ENCODE peak calls at places on chromosomes 5 and 9, in five cellular contexts. One of them, this sample, is unnamed.

GRCh38 chr5:102545175-102545574 is 46.4 kb upstream of the SLCO6A1 start:
- DNase-seq in OCI-LY7: no peak
- DNase-seq in GM23338: peak; percentile 86
- DNase-seq in hepatocyte: peak; percentile 67
- DNase-seq in A549: peak; percentile 39
- DNase-seq in this sample: no peak

GRCh38 chr9:93132946-93133640 is 958 bp downstream of the NINJ1 start:
- DNase-seq in GM23338: peak; percentile 54
- DNase-seq in OCI-LY7: no peak
- DNase-seq in A549: no peak
- DNase-seq in hepatocyte: peak; percentile 68
- DNase-seq in this sample: no peak

GRCh38 chr5:52452098-52452497 is 335.6 kb upstream of the ITGA1 start:
- DNase-seq in hepatocyte: no peak
- DNase-seq in OCI-LY7: no peak
- DNase-seq in A549: no peak
- DNase-seq in GM23338: peak; percentile 66
- DNase-seq in this sample: no peak

GRCh38 chr5:121988443-121988842 is 26.7 kb downstream of the SRFBP1 start:
- DNase-seq in OCI-LY7: no peak
- DNase-seq in GM23338: no peak
- DNase-seq in A549: no peak
- DNase-seq in hepatocyte: peak; percentile 30
- DNase-seq in this sample: no peak

GRCh38 chr5:172364773-172365172 is 81.2 kb upstream of the UBTD2 start:
- DNase-seq in OCI-LY7: no peak
- DNase-seq in A549: no peak
- DNase-seq in GM23338: no peak
- DNase-seq in hepatocyte: no peak
- DNase-seq in this sample: no peak

GRCh38 chr5:172052454-172053236 is 46.2 kb upstream of the FBXW11 start:
- DNase-seq in hepatocyte: no peak
- DNase-seq in OCI-LY7: no peak
- DNase-seq in GM23338: no peak
- DNase-seq in A549: no peak
- DNase-seq in this sample: no peak

GRCh38 chr5:71932131-71932635 is 175.1 kb upstream of the MAP1B start:
- DNase-seq in GM23338: no peak
- DNase-seq in hepatocyte: peak; percentile 30
- DNase-seq in OCI-LY7: no peak
- DNase-seq in A549: peak; percentile 84
- DNase-seq in this sample: no peak

GRCh38 chr5:117425163-117425562 is 850.5 kb upstream of the SEMA6A start:
- DNase-seq in A549: no peak
- DNase-seq in OCI-LY7: no peak
- DNase-seq in hepatocyte: no peak
- DNase-seq in GM23338: peak; percentile 54
- DNase-seq in this sample: no peak

GRCh38 chr5:171927345-171927941 is 79.0 kb downstream of the FBXW11 start:
- DNase-seq in hepatocyte: no peak
- DNase-seq in A549: no peak
- DNase-seq in OCI-LY7: peak; percentile 12
- DNase-seq in GM23338: no peak
- DNase-seq in this sample: no peak

GRCh38 chr5:144416196-144416595 is 245.5 kb downstream of the KCTD16 start:
- DNase-seq in hepatocyte: no peak
- DNase-seq in OCI-LY7: no peak
- DNase-seq in A549: no peak
- DNase-seq in GM23338: no peak
- DNase-seq in this sample: no peak

GRCh38 chr5:178389031-178389729 is 156.6 kb upstream of the PHYKPL start:
- DNase-seq in hepatocyte: no peak
- DNase-seq in GM23338: no peak
- DNase-seq in A549: no peak
- DNase-seq in OCI-LY7: no peak
- DNase-seq in this sample: no peak

GRCh38 chr5:68834486-68834885 is 259.3 kb upstream of the SLC30A5 start:
- DNase-seq in hepatocyte: peak; percentile 5
- DNase-seq in A549: no peak
- DNase-seq in OCI-LY7: no peak
- DNase-seq in GM23338: no peak
- DNase-seq in this sample: no peak

GRCh38 chr9:113934167-113934566 is 58.1 kb downstream of the ZNF618 start:
- DNase-seq in OCI-LY7: no peak
- DNase-seq in GM23338: no peak
- DNase-seq in hepatocyte: no peak
- DNase-seq in A549: no peak
- DNase-seq in this sample: no peak

GRCh38 chr5:140648132-140648432 is 453 bp downstream of the IK start:
- DNase-seq in hepatocyte: no peak
- DNase-seq in GM23338: no peak
- DNase-seq in A549: no peak
- DNase-seq in OCI-LY7: no peak
- DNase-seq in this sample: no peak

GRCh38 chr5:125847561-125847960 is 575.6 kb upstream of the GRAMD2B start:
- DNase-seq in OCI-LY7: no peak
- DNase-seq in A549: no peak
- DNase-seq in hepatocyte: no peak
- DNase-seq in GM23338: no peak
- DNase-seq in this sample: no peak

GRCh38 chr5:154197801-154198461 is 7.4 kb downstream of the GALNT10 start:
- DNase-seq in GM23338: no peak
- DNase-seq in hepatocyte: no peak
- DNase-seq in A549: peak; percentile 73
- DNase-seq in OCI-LY7: no peak
- DNase-seq in this sample: peak; percentile 53

GRCh38 chr9:113590991-113591898 is 127.7 kb downstream of the RGS3 start:
- DNase-seq in A549: peak; percentile 77
- DNase-seq in hepatocyte: peak; percentile 89
- DNase-seq in GM23338: peak; percentile 92
- DNase-seq in OCI-LY7: peak; percentile 73
- DNase-seq in this sample: no peak

GRCh38 chr5:142748568-142749249 is 21.5 kb upstream of the ARHGAP26 start:
- DNase-seq in A549: peak; percentile 44
- DNase-seq in GM23338: peak; percentile 73
- DNase-seq in OCI-LY7: peak; percentile 56
- DNase-seq in hepatocyte: peak; percentile 33
- DNase-seq in this sample: no peak

GRCh38 chr5:7546555-7546954 is 150.6 kb downstream of the ADCY2 start:
- DNase-seq in hepatocyte: no peak
- DNase-seq in GM23338: no peak
- DNase-seq in A549: no peak
- DNase-seq in OCI-LY7: no peak
- DNase-seq in this sample: no peak

GRCh38 chr9:121637441-121638222 is 13.8 kb upstream of the DAB2IP start:
- DNase-seq in GM23338: no peak
- DNase-seq in OCI-LY7: no peak
- DNase-seq in hepatocyte: no peak
- DNase-seq in A549: no peak
- DNase-seq in this sample: no peak

GRCh38 chr9:99824378-99825157 is 2.9 kb downstream of the NR4A3 start:
- DNase-seq in hepatocyte: peak; percentile 58
- DNase-seq in GM23338: peak; percentile 90
- DNase-seq in A549: no peak
- DNase-seq in OCI-LY7: peak; percentile 70
- DNase-seq in this sample: no peak

GRCh38 chr9:23123048-23123632 is 676.5 kb downstream of the DMRTA1 start:
- DNase-seq in hepatocyte: peak; percentile 71
- DNase-seq in OCI-LY7: peak; percentile 41
- DNase-seq in A549: peak; percentile 52
- DNase-seq in GM23338: peak; percentile 72
- DNase-seq in this sample: no peak

GRCh38 chr5:148179234-148179824 is 11.0 kb downstream of the SPINK14 start:
- DNase-seq in hepatocyte: peak; percentile 69
- DNase-seq in A549: peak; percentile 71
- DNase-seq in OCI-LY7: peak; percentile 61
- DNase-seq in GM23338: peak; percentile 79
- DNase-seq in this sample: peak; percentile 4

GRCh38 chr9:5513966-5514365 is 3.6 kb downstream of the PDCD1LG2 start:
- DNase-seq in hepatocyte: no peak
- DNase-seq in A549: no peak
- DNase-seq in OCI-LY7: no peak
- DNase-seq in GM23338: no peak
- DNase-seq in this sample: no peak

GRCh38 chr9:121840838-121841760 is 189.7 kb downstream of the DAB2IP start:
- DNase-seq in A549: no peak
- DNase-seq in OCI-LY7: peak; percentile 20
- DNase-seq in GM23338: no peak
- DNase-seq in hepatocyte: no peak
- DNase-seq in this sample: no peak

GRCh38 chr5:157977957-157978505 is 119.1 kb upstream of the CLINT1 start:
- DNase-seq in OCI-LY7: no peak
- DNase-seq in A549: no peak
- DNase-seq in GM23338: no peak
- DNase-seq in hepatocyte: no peak
- DNase-seq in this sample: no peak

GRCh38 chr9:3330792-3331420 is 194.9 kb downstream of the RFX3 start:
- DNase-seq in A549: peak; percentile 37
- DNase-seq in OCI-LY7: no peak
- DNase-seq in GM23338: no peak
- DNase-seq in hepatocyte: no peak
- DNase-seq in this sample: no peak

GRCh38 chr9:133141833-133142594 is 21.0 kb upstream of the RALGDS start:
- DNase-seq in GM23338: no peak
- DNase-seq in A549: no peak
- DNase-seq in hepatocyte: no peak
- DNase-seq in OCI-LY7: no peak
- DNase-seq in this sample: no peak

GRCh38 chr9:133142657-133143592 is 20.8 kb downstream of the GBGT1 start:
- DNase-seq in GM23338: no peak
- DNase-seq in A549: no peak
- DNase-seq in hepatocyte: no peak
- DNase-seq in OCI-LY7: no peak
- DNase-seq in this sample: no peak

GRCh38 chr9:133144887-133145466 is 18.7 kb downstream of the GBGT1 start:
- DNase-seq in A549: no peak
- DNase-seq in OCI-LY7: no peak
- DNase-seq in hepatocyte: no peak
- DNase-seq in GM23338: no peak
- DNase-seq in this sample: no peak

GRCh38 chr9:133143639-133144141 is 20.0 kb downstream of the GBGT1 start:
- DNase-seq in GM23338: no peak
- DNase-seq in OCI-LY7: no peak
- DNase-seq in hepatocyte: no peak
- DNase-seq in A549: no peak
- DNase-seq in this sample: no peak

DNA sequence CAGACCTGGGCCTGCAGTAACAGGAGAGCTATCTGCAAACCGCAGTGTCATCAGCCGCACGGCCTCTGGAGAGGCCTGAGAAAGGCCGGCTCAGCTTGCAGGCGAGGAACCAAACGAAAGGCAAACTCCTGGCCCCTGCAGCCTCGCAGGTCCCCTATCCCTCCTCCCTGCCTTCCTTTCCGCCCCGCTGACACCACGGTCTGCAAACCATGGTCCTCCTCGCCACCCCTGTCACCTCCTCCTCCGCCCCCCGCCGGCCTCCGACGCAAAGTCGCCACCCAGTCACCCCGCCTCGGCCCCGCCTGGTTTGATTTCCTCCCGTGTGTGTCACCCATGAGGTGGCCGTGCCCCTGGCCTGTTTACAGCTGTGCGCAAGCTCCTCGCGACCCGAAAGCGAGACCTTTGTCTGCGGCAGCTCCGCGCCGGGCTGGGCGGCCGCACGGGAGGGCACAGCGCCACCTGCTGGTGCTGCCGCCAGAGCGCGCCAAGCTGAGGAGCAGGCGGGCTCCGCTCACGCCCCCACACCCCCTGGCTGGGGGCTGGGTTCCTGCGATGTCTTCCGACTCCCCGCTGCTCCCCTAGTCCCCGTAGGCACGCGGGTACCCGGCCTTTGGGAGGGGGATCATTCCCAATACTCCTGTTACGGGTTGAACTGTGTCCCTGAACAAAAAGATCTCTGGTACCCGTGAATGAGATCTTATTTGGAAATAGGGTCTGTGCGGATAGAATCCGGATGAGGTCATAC is 19.4 kb downstream of the GBGT1 start:
- DNase-seq in A549: peak; percentile 80
- DNase-seq in GM23338: peak; percentile 86
- DNase-seq in OCI-LY7: peak; percentile 74
- DNase-seq in hepatocyte: peak; percentile 89
- DNase-seq in this sample: peak; percentile 72
- H3K4me1 ChIP-seq in A549: peaks cover 39% of the 10 kb centered on the region
- H3K4me1 ChIP-seq in GM23338: peaks cover 8% of the 10 kb centered on the region
- H3K4me1 ChIP-seq in OCI-LY7: peaks cover 31% of the 10 kb centered on the region
- H3K4me1 ChIP-seq in hepatocyte: peaks cover 52% of the 10 kb centered on the region
- H3K4me1 ChIP-seq in this sample: peaks cover 48% of the 10 kb centered on the region

GRCh38 chr5:124342586-124342985 is 403.9 kb downstream of the ZNF608 start:
- DNase-seq in OCI-LY7: no peak
- DNase-seq in GM23338: no peak
- DNase-seq in A549: no peak
- DNase-seq in hepatocyte: no peak
- DNase-seq in this sample: no peak
- H3K4me2 ChIP-seq in OCI-LY7: no peak overlapping the region
- H3K4me2 ChIP-seq in GM23338: no peak overlapping the region
- H3K4me2 ChIP-seq in A549: no peak overlapping the region
- H3K4me2 ChIP-seq in hepatocyte: peak overlapping the region; percentile 32
- H3K4me2 ChIP-seq in this sample: no peak overlapping the region

GRCh38 chr9:136760424-136760823 is 2.4 kb upstream of the LCN8 start:
- DNase-seq in hepatocyte: no peak
- DNase-seq in OCI-LY7: no peak
- DNase-seq in GM23338: no peak
- DNase-seq in A549: no peak
- DNase-seq in this sample: no peak
- H3K4me1 ChIP-seq in hepatocyte: no peaks in the 10 kb centered on the region
- H3K4me1 ChIP-seq in OCI-LY7: no peaks in the 10 kb centered on the region
- H3K4me1 ChIP-seq in GM23338: no peaks in the 10 kb centered on the region
- H3K4me1 ChIP-seq in A549: peaks cover 12% of the 10 kb centered on the region
- H3K4me1 ChIP-seq in this sample: peaks cover 4% of the 10 kb centered on the region

GRCh38 chr5:16741007-16741406 is 124.2 kb upstream of the RETREG1 start:
- DNase-seq in GM23338: peak; percentile 81
- DNase-seq in A549: no peak
- DNase-seq in OCI-LY7: no peak
- DNase-seq in hepatocyte: no peak
- DNase-seq in this sample: no peak

GRCh38 chr5:16740046-16740445 is 123.2 kb upstream of the RETREG1 start:
- DNase-seq in A549: no peak
- DNase-seq in GM23338: no peak
- DNase-seq in OCI-LY7: no peak
- DNase-seq in hepatocyte: no peak
- DNase-seq in this sample: no peak

GRCh38 chr5:16737620-16738364 is 121.0 kb upstream of the RETREG1 start:
- DNase-seq in A549: no peak
- DNase-seq in OCI-LY7: no peak
- DNase-seq in hepatocyte: peak; percentile 55
- DNase-seq in GM23338: peak; percentile 83
- DNase-seq in this sample: no peak

GRCh38 chr5:16742938-16743337 is 126.1 kb upstream of the RETREG1 start:
- DNase-seq in A549: no peak
- DNase-seq in GM23338: no peak
- DNase-seq in hepatocyte: no peak
- DNase-seq in OCI-LY7: no peak
- DNase-seq in this sample: no peak

DNA sequence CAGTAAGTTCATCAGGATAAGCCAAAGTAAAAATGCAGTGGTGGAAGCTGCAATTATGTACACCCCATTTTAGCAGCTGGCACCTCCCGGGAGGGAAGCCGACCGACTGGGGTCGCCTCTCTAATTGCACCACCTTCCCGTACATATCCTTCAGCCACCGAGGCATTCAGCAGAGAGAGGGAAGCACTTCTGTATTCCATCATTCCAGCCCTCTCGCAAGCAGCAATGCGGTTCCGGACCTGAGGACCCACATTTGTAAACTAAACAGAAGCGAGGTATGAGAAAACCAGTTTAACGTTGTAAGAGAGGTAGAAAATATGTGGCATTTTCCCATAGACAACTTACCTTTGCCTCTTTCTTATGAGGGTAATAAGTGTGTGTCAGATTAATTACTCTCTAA is 123.7 kb upstream of the RETREG1 start:
- DNase-seq in OCI-LY7: no peak
- DNase-seq in GM23338: no peak
- DNase-seq in hepatocyte: no peak
- DNase-seq in A549: no peak
- DNase-seq in this sample: no peak
- H3K4me2 ChIP-seq in OCI-LY7: no peak overlapping the region
- H3K4me2 ChIP-seq in GM23338: peak overlapping the region; percentile 72
- H3K4me2 ChIP-seq in hepatocyte: peak overlapping the region; percentile 67
- H3K4me2 ChIP-seq in A549: no peak overlapping the region
- H3K4me2 ChIP-seq in this sample: no peak overlapping the region

This sample was measured in GM12878.